ENCODE peak calls at places on chromosomes 2 and 18, in eight cellular contexts. B is fibroblast of lung, W is A549, I is GM23248, E is aorta, F is iPS DF 6.9, A is stomach, V is IMR-90. H is an unnamed sample. For H3K4me1, the result is how much of the 10 kb centered on the place peaks cover.

GRCh38 chr2:55059793-55060192 is 9.5 kb upstream of the RTN4 start:
- DNase-seq in B (peak), W (no peak), I (no peak), E (no peak), F (no peak), A (no peak), V (no peak), H (no peak)

GRCh38 chr2:133788391-133788790 is 220.1 kb upstream of the NCKAP5 start:
- DNase-seq in B (peak), W (no peak), I (peak), E (no peak), F (no peak), A (no peak), V (peak), H (no peak)

GRCh38 chr2:115190459-115190858 is 748.0 kb downstream of the DPP10 start:
- DNase-seq in B (no peak), W (no peak), I (no peak), E (no peak), F (no peak), A (no peak), V (no peak), H (peak)

GRCh38 chr2:159891917-159892691 is 94.1 kb upstream of the CD302 start:
- DNase-seq in B (peak), W (peak), I (peak), E (no peak), F (no peak), A (no peak), V (peak), H (no peak)

GRCh38 chr2:115908731-115909130 is 1466.3 kb downstream of the DPP10 start:
- DNase-seq in B (no peak), W (no peak), I (no peak), E (no peak), F (no peak), A (no peak), V (no peak), H (no peak)

GRCh38 chr2:964567-964966 is 13.9 kb downstream of the SNTG2 start:
- DNase-seq in B (no peak), W (no peak), I (no peak), E (no peak), F (no peak), A (no peak), V (no peak), H (peak)

GRCh38 chr2:17539596-17539992 is 902 bp upstream of the VSNL1 start:
- DNase-seq in B (peak), W (no peak), I (peak), E (no peak), F (no peak), A (no peak), V (no peak), H (peak)

GRCh38 chr2:61855178-61855523 is 1.3 kb upstream of the FAM161A start:
- DNase-seq in B (peak), W (peak), I (no peak), E (no peak), F (no peak), A (peak), V (no peak), H (peak)

GRCh38 chr18:79487198-79488165 is 91.8 kb downstream of the NFATC1 start:
- DNase-seq in B (no peak), W (no peak), I (no peak), E (peak), F (no peak), A (no peak), V (no peak), H (no peak)

GRCh38 chr2:47323009-47323821 is 79.7 kb upstream of the MSH2 start:
- DNase-seq in B (peak), W (peak), I (peak), E (peak), F (no peak), A (peak), V (peak), H (peak)

GRCh38 chr2:47315490-47315889 is 87.5 kb upstream of the MSH2 start:
- DNase-seq in B (no peak), W (no peak), I (no peak), E (no peak), F (no peak), A (no peak), V (no peak), H (no peak)

GRCh38 chr2:47323822-47324171 is 79.2 kb upstream of the MSH2 start:
- DNase-seq in B (no peak), W (no peak), I (no peak), E (no peak), F (no peak), A (no peak), V (no peak), H (no peak)

GRCh38 chr2:47321411-47322031 is 81.4 kb upstream of the MSH2 start:
- DNase-seq in B (peak), W (no peak), I (no peak), E (no peak), F (no peak), A (no peak), V (peak), H (no peak)

GRCh38 chr2:47321006-47321405 is 82.0 kb upstream of the MSH2 start:
- DNase-seq in B (no peak), W (no peak), I (no peak), E (no peak), F (no peak), A (no peak), V (no peak), H (no peak)
- H3K4me1 ChIP-seq in B (under half), W (under half), I (under half), E (under half), F (under half), A (under half), V (under half), H (under half)

GRCh38 chr2:100236166-100236565 is 86.1 kb downstream of the LONRF2 start:
- DNase-seq in B (no peak), W (no peak), I (no peak), E (no peak), F (no peak), A (peak), V (no peak), H (peak)

GRCh38 chr2:100238471-100238870 is 83.8 kb downstream of the LONRF2 start:
- DNase-seq in B (no peak), W (no peak), I (no peak), E (no peak), F (no peak), A (no peak), V (no peak), H (peak)

GRCh38 chr2:100235581-100235980 is 86.7 kb downstream of the LONRF2 start:
- DNase-seq in B (no peak), W (no peak), I (no peak), E (no peak), F (no peak), A (peak), V (no peak), H (no peak)

GRCh38 chr2:100237770-100238169 is 84.5 kb downstream of the LONRF2 start:
- DNase-seq in B (no peak), W (no peak), I (no peak), E (no peak), F (no peak), A (peak), V (no peak), H (peak)

GRCh38 chr2:100237046-100237615 is 85.2 kb downstream of the LONRF2 start:
- DNase-seq in B (no peak), W (no peak), I (no peak), E (no peak), F (no peak), A (peak), V (peak), H (peak)
- H3K4me1 ChIP-seq in B (under half), W (under half), I (under half), E (under half), F (under half), A (under half), V (under half), H (under half)

DNA sequence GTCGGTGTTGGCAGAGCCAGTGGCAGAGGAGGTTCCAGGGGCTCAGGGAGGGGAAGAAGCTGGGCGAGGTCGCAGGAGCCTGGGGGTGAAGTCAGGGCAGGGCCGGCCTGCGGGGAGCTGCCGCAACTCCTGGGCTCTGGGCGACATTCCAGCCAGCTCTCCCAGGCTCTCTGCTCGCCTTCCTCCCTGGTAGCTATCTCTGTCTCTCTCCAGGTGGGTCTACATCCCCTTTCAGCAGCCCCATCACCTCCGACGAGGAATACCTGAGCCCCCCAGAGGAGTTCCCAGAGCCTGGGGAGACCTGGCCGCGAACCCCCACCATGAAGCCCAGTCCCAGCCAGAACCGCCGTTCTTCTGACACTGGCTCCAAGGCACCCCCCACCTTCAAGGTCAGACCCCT is 27.0 kb downstream of the SPEG start:
- DNase-seq in B (no peak), W (no peak), I (no peak), E (no peak), F (no peak), A (no peak), V (no peak), H (no peak)
- H3K4me1 ChIP-seq in B (under half), W (under half), I (under half), E (under half), F (under half), A (under half), V (under half), H (under half)

GRCh38 chr18:74950479-74950878 is 258.5 kb downstream of the PTGR3 start:
- DNase-seq in B (no peak), W (no peak), I (no peak), E (no peak), F (no peak), A (no peak), V (no peak), H (no peak)
- H3K4me1 ChIP-seq in B (under half), W (under half), I (under half), E (under half), F (under half), A (under half), V (under half), H (under half)

GRCh38 chr2:110103060-110103961 is 12.3 kb downstream of the MALL start:
- DNase-seq in B (no peak), W (no peak), I (no peak), E (no peak), F (no peak), A (no peak), V (no peak), H (peak)
- H3K4me1 ChIP-seq in B (under half), W (half or more), I (half or more), E (under half), F (under half), A (under half), V (under half), H (under half)

H was measured in endodermal cell.